ENCODE peak calls at places on chromosome 13, in eight cellular contexts. L is AG09319; S is brain microvascular endothelial cell; M is Caco-2; E is CD4-positive, alpha-beta T cell; J is pancreas; O is cardiac muscle cell; A is mammary epithelial cell. U is an unnamed sample.

GRCh38 chr13:70923863-70924752 is 815.9 kb upstream of the KLHL1 start:
- DNase-seq in E (no peak), S (peak; percentile 20), J (no peak), L (no peak), O (no peak), M (no peak), A (no peak), U (no peak)

GRCh38 chr13:68358218-68358817 is 1128.2 kb upstream of the PCDH9 start:
- DNase-seq in E (no peak), S (no peak), M (no peak), O (no peak), L (no peak), A (no peak), J (no peak), U (no peak)

GRCh38 chr13:95643471-95643813 is 1.1 kb downstream of the DZIP1 start:
- DNase-seq in A (peak; percentile 57), L (no peak), J (no peak), E (no peak), O (peak; percentile 37), S (peak; percentile 27), M (no peak), U (no peak)

GRCh38 chr13:99528547-99528946 is 27.3 kb downstream of the TM9SF2 start:
- DNase-seq in M (peak; percentile 46), A (no peak), E (peak; percentile 37), L (no peak), O (peak; percentile 43), S (no peak), J (no peak), U (no peak)

GRCh38 chr13:95644611-95645052 is at the start of gene DZIP1:
- DNase-seq in L (peak; percentile 57), O (peak; percentile 90), S (peak; percentile 81), E (no peak), M (peak; percentile 80), J (peak; percentile 66), A (peak; percentile 77), U (peak; percentile 50)

GRCh38 chr13:80337706-80338105 is 3.2 kb downstream of the SPRY2 start:
- DNase-seq in J (no peak), M (no peak), L (no peak), S (no peak), E (no peak), A (peak; percentile 29), O (no peak), U (no peak)

GRCh38 chr13:46211116-46211515 is 612 bp upstream of the LRRC63 start:
- DNase-seq in O (no peak), S (no peak), J (no peak), M (peak; percentile 17), L (no peak), A (no peak), E (peak; percentile 18), U (no peak)

GRCh38 chr13:27770809-27771208 is 21.5 kb upstream of the GSX1 start:
- DNase-seq in E (no peak), O (no peak), J (peak; percentile 23), A (peak; percentile 86), S (peak; percentile 8), L (no peak), M (peak; percentile 60), U (peak; percentile 30)

GRCh38 chr13:62524061-62524460 is 1108.4 kb upstream of the PCDH20 start:
- DNase-seq in E (no peak), L (no peak), S (no peak), O (no peak), M (no peak), A (no peak), J (no peak), U (no peak)

GRCh38 chr13:68254151-68254550 is 1024.0 kb upstream of the PCDH9 start:
- DNase-seq in E (no peak), M (no peak), S (no peak), L (no peak), O (no peak), A (no peak), J (no peak), U (no peak)

GRCh38 chr13:113153810-113154748 is 4.4 kb upstream of the PROZ start:
- DNase-seq in E (peak; percentile 70), L (peak; percentile 22), S (peak; percentile 38), O (peak; percentile 80), J (peak; percentile 80), M (peak; percentile 83), A (peak; percentile 29), U (peak; percentile 34)

GRCh38 chr13:65497265-65497664 is 1732.9 kb downstream of the PCDH9 start:
- DNase-seq in S (peak; percentile 38), M (peak; percentile 2), J (no peak), A (no peak), E (no peak), L (no peak), O (no peak), U (no peak)

GRCh38 chr13:23356368-23356767 is 77.1 kb downstream of the SACS start:
- DNase-seq in L (no peak), A (no peak), M (no peak), S (no peak), E (no peak), O (no peak), J (no peak), U (no peak)

GRCh38 chr13:60611523-60611922 is 214.5 kb downstream of the TDRD3 start:
- DNase-seq in L (no peak), S (no peak), M (no peak), E (no peak), O (no peak), A (no peak), J (no peak), U (no peak)
- TF ChIP-seq CTCF in L (no peak), S (no peak), M (no peak), E (no peak), O (no peak), A (no peak), J (no peak), U (no peak)

GRCh38 chr13:78376033-78376432 is 227.3 kb downstream of the POU4F1 start:
- DNase-seq in M (no peak), O (no peak), S (no peak), E (no peak), J (no peak), A (no peak), L (no peak), U (no peak)

GRCh38 chr13:78370231-78370630 is 233.1 kb downstream of the POU4F1 start:
- DNase-seq in M (no peak), J (no peak), S (no peak), L (no peak), A (no peak), E (no peak), O (no peak), U (no peak)

GRCh38 chr13:78376822-78377221 is 226.5 kb downstream of the POU4F1 start:
- DNase-seq in M (no peak), J (no peak), O (no peak), S (no peak), A (no peak), L (no peak), E (no peak), U (no peak)

DNA sequence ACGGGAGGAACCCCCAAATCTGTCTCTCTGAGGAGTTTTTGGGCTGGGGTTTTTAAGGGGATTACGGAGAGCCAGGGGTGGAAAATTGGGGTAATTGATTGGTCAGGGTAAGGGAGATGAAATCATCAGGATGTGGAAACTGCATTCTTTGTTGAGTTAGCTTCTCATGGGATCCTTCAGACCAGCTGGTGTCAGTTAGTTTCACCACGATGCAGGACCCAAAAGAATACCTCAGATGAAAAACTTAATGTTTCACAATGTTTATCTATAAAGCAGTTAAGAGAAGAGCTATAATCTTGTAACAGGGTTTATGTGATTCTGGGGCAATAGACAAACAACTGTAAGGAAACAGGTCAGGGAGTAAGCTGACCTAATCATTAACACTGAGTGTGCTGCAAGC is 230.8 kb downstream of the POU4F1 start:
- DNase-seq in J (no peak), E (no peak), A (no peak), L (no peak), O (no peak), S (no peak), M (no peak), U (no peak)
- TF ChIP-seq CTCF in J (no peak), E (no peak), A (no peak), L (no peak), O (no peak), S (no peak), M (no peak), U (no peak)

GRCh38 chr13:72296246-72296645 is 429.2 kb upstream of the DACH1 start:
- DNase-seq in M (no peak), O (no peak), J (no peak), S (no peak), L (no peak), E (no peak), A (no peak), U (no peak)

GRCh38 chr13:72295173-72295572 is 428.2 kb upstream of the DACH1 start:
- DNase-seq in L (no peak), M (no peak), E (no peak), S (no peak), O (no peak), J (no peak), A (no peak), U (no peak)

GRCh38 chr13:72293206-72293605 is 426.2 kb upstream of the DACH1 start:
- DNase-seq in E (no peak), L (no peak), A (peak; percentile 38), S (no peak), O (no peak), M (no peak), J (no peak), U (no peak)

GRCh38 chr13:72290962-72291681 is 424.1 kb upstream of the DACH1 start:
- DNase-seq in M (no peak), O (no peak), S (peak; percentile 58), J (no peak), L (no peak), A (peak; percentile 83), E (no peak), U (peak; percentile 1)
- TF ChIP-seq CTCF in M (no peak), O (no peak), S (peak; percentile 41), J (no peak), L (peak; percentile 4), A (no peak), E (no peak), U (no peak)

GRCh38 chr13:48749699-48750473 is 96.2 kb downstream of the CYSLTR2 start:
- DNase-seq in O (peak; percentile 68), J (peak; percentile 54), E (peak; percentile 45), A (peak; percentile 99), S (peak; percentile 100), M (peak; percentile 71), L (peak; percentile 69), U (peak; percentile 75)
- TF ChIP-seq CTCF in O (peak; percentile 70), J (no peak), E (no peak), A (peak; percentile 42), S (peak; percentile 70), M (peak; percentile 68), L (peak; percentile 72), U (peak; percentile 24)

GRCh38 chr13:102021777-102022176 is 380.1 kb downstream of the FGF14 start:
- DNase-seq in E (no peak), J (no peak), S (no peak), L (no peak), O (no peak), M (no peak), A (no peak), U (no peak)
- TF ChIP-seq CTCF in E (no peak), J (no peak), S (no peak), L (no peak), O (no peak), M (no peak), A (no peak), U (no peak)

GRCh38 chr13:43573787-43574562 is 212.8 kb downstream of the ENOX1 start:
- DNase-seq in M (no peak), A (no peak), O (no peak), L (no peak), S (no peak), J (no peak), E (no peak), U (no peak)
- TF ChIP-seq CTCF in M (no peak), A (no peak), O (no peak), L (no peak), S (no peak), J (no peak), E (no peak), U (no peak)

GRCh38 chr13:50612717-50613116 is 230.8 kb downstream of the DLEU7 start:
- DNase-seq in A (no peak), O (peak; percentile 34), J (no peak), L (no peak), M (no peak), E (no peak), S (no peak), U (no peak)
- TF ChIP-seq CTCF in A (no peak), O (no peak), J (no peak), L (no peak), M (peak; percentile 1), E (no peak), S (no peak), U (no peak)